ENCODE peak calls at places on chromosomes 6 and 20, in seven cellular contexts. P is tibial artery; H is midbrain; O is central memory CD4-positive, alpha-beta T cell; W is stimulated activated CD8-positive, alpha-beta memory T cell treated with anti-CD3 and anti-CD28 coated beads, Interleukin-4, amount 100 ng/mL, for 24 hours; E is Daoy; V is ELR. M is an unnamed sample.

GRCh38 chr6:26195924-26196845 is 109.0 kb downstream of the HFE start:
- DNase-seq in O (peak), P (no peak), W (no peak), V (peak), H (no peak), E (peak), M (no peak)

GRCh38 chr6:5261545-5262109 is 314 bp downstream of the FARS2 start:
- DNase-seq in V (peak), W (no peak), E (no peak), H (no peak), P (no peak), O (no peak), M (no peak)

GRCh38 chr6:142728367-142728766 is 216.6 kb downstream of the HIVEP2 start:
- DNase-seq in P (no peak), E (peak), O (no peak), H (no peak), V (no peak), W (no peak), M (no peak)

GRCh38 chr6:31588871-31589650 is 3.0 kb downstream of the LST1 start:
- DNase-seq in H (no peak), E (no peak), P (no peak), O (no peak), W (no peak), V (no peak), M (no peak)

GRCh38 chr6:98516869-98517268 is 317.5 kb upstream of the POU3F2 start:
- DNase-seq in V (no peak), P (no peak), W (no peak), O (no peak), E (no peak), H (no peak), M (no peak)

GRCh38 chr20:2800590-2801458 is at the start of gene CPXM1:
- DNase-seq in O (no peak), H (no peak), E (peak), V (no peak), W (no peak), P (no peak), M (no peak)

GRCh38 chr6:16179970-16180431 is 51.1 kb downstream of the MYLIP start:
- DNase-seq in H (no peak), P (no peak), O (peak), W (no peak), V (no peak), E (no peak), M (peak)

GRCh38 chr20:64005394-64005793 is 24.5 kb downstream of the PRPF6 start:
- DNase-seq in E (no peak), H (no peak), W (no peak), O (no peak), V (no peak), P (no peak), M (no peak)

GRCh38 chr6:45006893-45007292 is 321.2 kb upstream of the RUNX2 start:
- DNase-seq in P (no peak), W (no peak), O (no peak), E (no peak), V (no peak), H (no peak), M (no peak)

GRCh38 chr6:108575905-108576494 is 15.3 kb downstream of the FOXO3 start:
- DNase-seq in V (no peak), W (no peak), O (no peak), E (no peak), H (no peak), P (no peak), M (no peak)

GRCh38 chr20:53827292-53827995 is 233.8 kb upstream of the ZNF217 start:
- DNase-seq in H (no peak), O (no peak), V (no peak), E (no peak), W (no peak), P (no peak), M (no peak)

GRCh38 chr20:8150591-8150990 is 18.5 kb downstream of the PLCB1 start:
- DNase-seq in P (no peak), V (no peak), O (no peak), E (no peak), H (no peak), W (no peak), M (no peak)

GRCh38 chr6:73743556-73743955 is 47.6 kb downstream of the CD109 start:
- DNase-seq in E (no peak), H (no peak), P (no peak), V (no peak), W (no peak), O (no peak), M (no peak)

GRCh38 chr6:141669141-141669540 is 463.6 kb upstream of the GJE1 start:
- DNase-seq in V (no peak), E (no peak), O (no peak), W (no peak), H (no peak), P (no peak), M (no peak)

GRCh38 chr6:91149914-91150674 is 563.2 kb upstream of the MAP3K7 start:
- DNase-seq in E (no peak), V (no peak), O (no peak), W (no peak), H (no peak), P (no peak), M (no peak)

GRCh38 chr6:13787146-13787545 is 27.2 kb downstream of the MCUR1 start:
- DNase-seq in V (no peak), E (no peak), W (no peak), H (no peak), P (no peak), O (no peak), M (no peak)

GRCh38 chr6:79305020-79305419 is 70.5 kb upstream of the HMGN3 start:
- DNase-seq in E (no peak), P (no peak), H (no peak), O (no peak), V (no peak), W (no peak), M (no peak)

GRCh38 chr6:156507656-156508055 is 269.5 kb upstream of the ARID1B start:
- DNase-seq in W (no peak), V (no peak), P (no peak), O (no peak), H (no peak), E (no peak), M (no peak)

GRCh38 chr6:71602385-71602949 is 283.9 kb upstream of the RIMS1 start:
- DNase-seq in E (peak), P (no peak), W (no peak), O (no peak), H (no peak), V (peak), M (no peak)

GRCh38 chr6:135667694-135668455 is 170.3 kb upstream of the AHI1 start:
- DNase-seq in V (peak), P (no peak), E (peak), H (no peak), O (no peak), W (no peak), M (no peak)

GRCh38 chr6:31887608-31888007 is 8.8 kb upstream of the SLC44A4 start:
- DNase-seq in E (no peak), W (no peak), H (no peak), P (no peak), O (no peak), V (no peak), M (no peak)

GRCh38 chr6:124487778-124488431 is 474.3 kb upstream of the RNF217 start:
- DNase-seq in P (no peak), O (no peak), V (peak), H (no peak), E (peak), W (no peak), M (no peak)

GRCh38 chr6:14365393-14365792 is 247.8 kb downstream of the CD83 start:
- DNase-seq in E (no peak), W (no peak), O (no peak), P (no peak), V (peak), H (no peak), M (no peak)

GRCh38 chr6:104682722-104683643 is 176.7 kb downstream of the HACE1 start:
- DNase-seq in W (peak), E (peak), V (peak), O (peak), P (no peak), H (peak), M (no peak)

GRCh38 chr6:84455630-84456029 is 228.2 kb upstream of the CEP162 start:
- DNase-seq in V (peak), O (no peak), E (no peak), P (no peak), W (no peak), H (no peak), M (no peak)

GRCh38 chr6:51995214-51995735 is 92.1 kb downstream of the PKHD1 start:
- DNase-seq in O (no peak), V (no peak), W (no peak), H (no peak), P (no peak), E (no peak), M (no peak)

GRCh38 chr20:3494218-3494617 is 23.4 kb downstream of the ATRN start:
- DNase-seq in W (no peak), O (no peak), V (no peak), E (no peak), P (no peak), H (no peak), M (no peak)

GRCh38 chr6:17012421-17013225 is 89.2 kb upstream of the STMND1 start:
- DNase-seq in E (no peak), O (no peak), H (peak), V (peak), P (peak), W (no peak), M (no peak)

GRCh38 chr6:53436904-53437303 is 88.2 kb upstream of the ELOVL5 start:
- DNase-seq in E (no peak), H (no peak), W (no peak), P (no peak), V (no peak), O (no peak), M (no peak)

GRCh38 chr6:156719395-156719719 is 57.8 kb upstream of the ARID1B start:
- DNase-seq in W (no peak), H (no peak), E (peak), O (no peak), V (no peak), P (no peak), M (peak)

M was measured in CD4-positive, alpha-beta memory T cell.